ENCODE peak calls at places on chromosomes 13 and 19, in seven cellular contexts. X is GM13977, B is AG09309, Y is HFF-Myc, C is astrocyte of the spinal cord, H is tibial artery, G is left lung. V is an unnamed sample.

GRCh38 chr19:38559428-38560401 is 58.0 kb downstream of the MAP4K1 start:
- DNase-seq in X (peak), B (no peak), Y (no peak), C (no peak), H (no peak), G (no peak), V (peak)

GRCh38 chr19:31318790-31319189 is 30.4 kb downstream of the TSHZ3 start:
- DNase-seq in X (no peak), B (no peak), Y (no peak), C (no peak), H (no peak), G (no peak), V (no peak)

GRCh38 chr19:16076958-16077611 is 790 bp downstream of the TPM4 start:
- DNase-seq in X (no peak), B (no peak), Y (no peak), C (no peak), H (peak), G (peak), V (no peak)

GRCh38 chr13:65292488-65292901 is 1937.6 kb downstream of the PCDH9 start:
- DNase-seq in X (no peak), B (peak), Y (peak), C (peak), H (no peak), G (no peak), V (no peak)

GRCh38 chr19:35921012-35921411 is 12.9 kb upstream of the TYROBP start:
- DNase-seq in X (no peak), B (no peak), Y (no peak), C (no peak), H (no peak), G (peak), V (no peak)

GRCh38 chr13:95906999-95907398 is 146.2 kb downstream of the UGGT2 start:
- DNase-seq in X (no peak), B (no peak), Y (no peak), C (no peak), H (no peak), G (peak), V (no peak)

GRCh38 chr19:53942001-53942786 is 20.5 kb upstream of the CACNG8 start:
- DNase-seq in X (no peak), B (no peak), Y (no peak), C (no peak), H (no peak), G (no peak), V (no peak)

GRCh38 chr13:109884462-109884861 is 98.1 kb upstream of the IRS2 start:
- DNase-seq in X (no peak), B (no peak), Y (no peak), C (no peak), H (no peak), G (no peak), V (no peak)

GRCh38 chr13:73034901-73035300 is 23.9 kb upstream of the KLF5 start:
- DNase-seq in X (no peak), B (no peak), Y (no peak), C (no peak), H (no peak), G (no peak), V (no peak)

GRCh38 chr19:40542197-40542859 is 34.3 kb upstream of the SHKBP1 start:
- DNase-seq in X (no peak), B (no peak), Y (peak), C (no peak), H (peak), G (no peak), V (no peak)

GRCh38 chr13:74866151-74866550 is 615.8 kb downstream of the TBC1D4 start:
- DNase-seq in X (no peak), B (no peak), Y (no peak), C (no peak), H (no peak), G (no peak), V (no peak)

GRCh38 chr19:52535831-52536800 is 8.6 kb downstream of the ZNF808 start:
- DNase-seq in X (peak), B (no peak), Y (peak), C (peak), H (peak), G (peak), V (peak)

GRCh38 chr19:47417107-47417745 is 2.1 kb downstream of the MEIS3 start:
- DNase-seq in X (no peak), B (no peak), Y (no peak), C (no peak), H (no peak), G (no peak), V (no peak)

GRCh38 chr19:3366761-3367571 is 583 bp downstream of the NFIC start:
- DNase-seq in X (peak), B (no peak), Y (no peak), C (peak), H (peak), G (peak), V (no peak)

GRCh38 chr19:12778020-12778904 is 2.9 kb upstream of the HOOK2 start:
- DNase-seq in X (peak), B (no peak), Y (no peak), C (peak), H (peak), G (peak), V (peak)

GRCh38 chr19:46574533-46574932 is 26.6 kb upstream of the CALM3 start:
- DNase-seq in X (no peak), B (no peak), Y (no peak), C (no peak), H (no peak), G (no peak), V (no peak)

GRCh38 chr13:25901460-25902376 is 150.1 kb downstream of the SHISA2 start:
- DNase-seq in X (peak), B (no peak), Y (no peak), C (peak), H (no peak), G (no peak), V (peak)

GRCh38 chr13:43377149-43377548 is 353.8 kb downstream of the DNAJC15 start:
- DNase-seq in X (no peak), B (no peak), Y (no peak), C (no peak), H (peak), G (no peak), V (no peak)

DNA sequence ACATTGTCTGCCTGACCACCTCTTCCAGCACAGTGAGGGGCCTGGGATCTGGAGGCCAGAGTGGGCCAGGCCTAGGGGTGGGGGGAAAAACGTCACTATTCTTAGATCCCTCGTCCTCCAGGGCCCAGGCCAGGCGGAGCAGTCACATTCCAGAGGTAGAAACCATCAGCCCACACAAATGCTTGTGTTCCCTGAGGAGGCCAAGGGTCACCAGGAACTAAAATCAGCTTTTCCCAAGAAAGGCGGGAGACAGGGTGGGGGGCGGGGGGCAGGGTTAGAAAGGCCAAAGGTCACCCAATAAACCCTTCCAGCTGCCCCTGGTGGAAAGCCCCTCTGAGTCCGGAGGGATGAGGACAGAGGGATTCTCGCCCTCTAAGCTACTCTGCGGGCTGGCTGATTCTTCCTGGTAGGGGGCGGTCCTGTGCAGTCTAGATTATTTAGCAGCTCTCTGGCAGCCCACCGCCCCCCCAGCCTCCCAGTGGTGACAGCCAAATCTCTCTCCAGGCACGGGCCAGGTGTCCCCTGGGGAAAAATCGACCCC is 23.5 kb upstream of the CCL25 start:
- DNase-seq in X (no peak), B (no peak), Y (no peak), C (no peak), H (no peak), G (peak), V (no peak)
- TF ChIP-seq CTCF in X (no peak), B (no peak), Y (no peak), C (no peak), H (no peak), G (no peak), V (no peak)

DNA sequence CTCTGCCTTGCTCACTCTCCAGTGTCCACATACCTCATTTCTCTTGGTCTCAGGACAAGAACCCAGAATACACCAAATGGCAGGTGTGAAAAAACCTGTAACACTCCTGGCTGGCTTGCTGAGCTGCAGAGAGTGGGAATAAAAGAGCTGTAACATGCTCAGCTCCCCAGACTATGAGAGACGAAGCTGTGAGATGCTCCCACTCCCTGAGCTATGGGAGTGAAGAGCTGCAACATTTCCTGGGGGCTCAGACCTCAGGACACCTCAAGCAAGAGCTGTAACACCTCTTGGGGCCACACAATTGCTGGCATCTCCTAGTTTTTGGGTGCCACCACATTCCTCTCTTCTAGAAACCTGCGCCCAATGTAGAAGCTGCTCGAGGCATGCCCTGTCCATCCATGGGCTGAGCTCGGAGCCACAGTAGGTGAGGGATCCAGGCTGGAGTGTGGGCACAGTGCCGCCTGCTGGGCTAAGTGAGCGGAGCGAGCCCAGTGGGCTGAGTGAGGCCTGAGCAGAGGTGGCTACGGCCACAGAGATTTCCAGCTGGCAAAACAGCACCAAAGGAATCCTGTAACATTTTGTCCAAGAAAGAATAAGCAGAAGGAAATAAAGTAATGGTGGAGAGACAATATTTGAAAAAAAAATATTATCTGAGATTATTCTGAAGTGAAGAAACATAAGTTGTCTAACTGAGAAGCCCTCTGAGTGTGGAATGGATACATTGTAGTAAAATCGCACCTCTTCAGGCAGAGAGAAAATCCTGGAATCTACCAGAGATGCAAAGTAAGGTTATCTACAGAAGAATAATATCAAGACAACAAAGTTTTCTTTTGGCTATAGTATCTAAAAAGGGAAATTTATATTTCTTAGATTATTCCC is 186.2 kb upstream of the PCDH9 start:
- DNase-seq in X (no peak), B (no peak), Y (no peak), C (peak), H (no peak), G (peak), V (peak)
- TF ChIP-seq CTCF in X (peak), B (peak), Y (peak), C (peak), H (no peak), G (no peak), V (peak)

GRCh38 chr13:58024103-58024502 is 392.6 kb downstream of the PCDH17 start:
- DNase-seq in X (no peak), B (no peak), Y (no peak), C (no peak), H (no peak), G (no peak), V (no peak)

DNA sequence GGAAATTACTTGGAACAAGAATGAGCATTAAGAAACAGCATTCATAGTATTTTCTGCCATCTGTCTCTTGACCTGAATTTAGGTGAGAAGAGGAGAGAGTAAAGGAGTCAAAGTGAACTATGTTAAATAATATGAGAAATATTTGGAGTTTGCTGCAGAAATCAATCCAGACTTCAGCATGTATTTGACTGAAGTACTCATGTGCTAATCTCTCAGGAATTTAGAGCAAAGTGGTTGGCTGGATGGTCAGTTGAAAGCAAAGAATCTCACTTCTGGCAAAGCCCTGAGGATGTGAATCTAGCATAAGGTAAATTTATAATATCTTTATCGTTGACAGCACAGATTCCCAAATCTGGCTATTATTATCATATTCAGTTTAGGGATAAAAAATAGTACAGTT is 394.3 kb downstream of the PCDH17 start:
- DNase-seq in X (no peak), B (no peak), Y (no peak), C (no peak), H (no peak), G (no peak), V (no peak)
- TF ChIP-seq CTCF in X (no peak), B (no peak), Y (no peak), C (no peak), H (no peak), G (no peak), V (no peak)

GRCh38 chr13:91042870-91043269 is 304.6 kb upstream of the MIR17HG start:
- DNase-seq in X (no peak), B (no peak), Y (no peak), C (no peak), H (no peak), G (no peak), V (no peak)

GRCh38 chr13:91046715-91047327 is 300.7 kb upstream of the MIR17HG start:
- DNase-seq in X (no peak), B (no peak), Y (no peak), C (no peak), H (no peak), G (no peak), V (no peak)

GRCh38 chr13:91045351-91046034 is 302.0 kb upstream of the MIR17HG start:
- DNase-seq in X (peak), B (no peak), Y (no peak), C (peak), H (no peak), G (no peak), V (peak)
- TF ChIP-seq CTCF in X (peak), B (no peak), Y (no peak), C (peak), H (no peak), G (no peak), V (peak)

GRCh38 chr19:42693760-42694350 is 46.4 kb downstream of the PSG3 start:
- DNase-seq in X (peak), B (no peak), Y (peak), C (peak), H (no peak), G (no peak), V (peak)
- TF ChIP-seq CTCF in X (peak), B (peak), Y (peak), C (peak), H (no peak), G (no peak), V (peak)

DNA sequence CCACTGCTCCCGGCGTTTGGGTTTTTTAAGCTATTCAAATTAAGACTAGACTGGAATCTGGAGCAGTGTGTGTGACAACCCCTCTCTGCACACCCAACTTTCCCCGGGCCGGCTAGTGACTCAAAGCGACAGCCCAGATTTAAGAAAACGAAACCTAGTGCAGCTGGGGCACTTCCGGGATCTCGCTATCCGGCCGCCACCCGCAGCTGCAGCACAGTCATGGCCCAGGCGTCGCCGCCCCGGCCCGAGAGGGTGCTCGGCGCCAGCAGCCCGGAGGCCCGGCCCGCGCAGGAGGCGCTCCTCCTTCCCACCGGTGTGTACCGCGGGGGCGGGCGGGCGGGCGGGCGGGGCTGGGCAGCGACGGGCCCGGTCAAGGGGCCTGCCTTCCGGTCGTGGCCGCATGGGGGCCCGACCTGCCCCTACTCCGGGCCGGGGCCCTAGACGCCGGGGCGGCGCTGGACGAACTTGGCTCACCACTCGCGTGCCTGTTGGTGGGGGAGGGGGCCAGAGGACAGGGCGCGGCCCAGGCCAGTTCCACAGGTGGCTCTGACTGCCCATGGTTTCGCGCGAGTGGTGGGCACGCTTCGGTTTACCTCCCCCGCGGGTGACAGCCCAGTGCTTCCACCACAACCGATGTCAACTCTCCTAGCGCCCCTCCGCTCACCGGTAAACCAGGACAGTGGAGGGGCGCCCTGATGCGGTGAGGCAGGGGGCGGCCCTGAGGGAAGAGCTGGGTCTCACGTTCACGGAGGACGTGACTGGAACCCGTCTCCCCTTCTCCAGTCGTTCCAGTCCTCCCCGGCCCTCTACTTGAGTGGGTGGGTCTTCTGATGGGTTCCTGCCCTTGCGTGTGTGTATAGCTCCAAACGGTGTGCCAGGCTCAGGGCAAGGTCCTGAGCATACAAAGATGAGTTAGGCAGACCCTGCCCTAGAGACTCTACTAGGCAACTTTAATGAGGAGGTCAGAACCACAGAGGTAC is at the start of gene PHF11:
- DNase-seq in X (peak), B (no peak), Y (peak), C (peak), H (peak), G (peak), V (peak)
- TF ChIP-seq CTCF in X (no peak), B (peak), Y (no peak), C (no peak), H (no peak), G (no peak), V (no peak)

GRCh38 chr13:29494520-29494919 is 101.0 kb downstream of the SLC7A1 start:
- DNase-seq in X (no peak), B (no peak), Y (no peak), C (no peak), H (no peak), G (no peak), V (no peak)

GRCh38 chr13:29490561-29490960 is 104.9 kb downstream of the SLC7A1 start:
- DNase-seq in X (no peak), B (no peak), Y (no peak), C (no peak), H (no peak), G (no peak), V (no peak)

GRCh38 chr13:29491248-29491647 is 104.2 kb downstream of the SLC7A1 start:
- DNase-seq in X (no peak), B (no peak), Y (no peak), C (no peak), H (no peak), G (no peak), V (no peak)

GRCh38 chr13:29496241-29496712 is 99.2 kb downstream of the SLC7A1 start:
- DNase-seq in X (no peak), B (no peak), Y (no peak), C (no peak), H (no peak), G (no peak), V (peak)

DNA sequence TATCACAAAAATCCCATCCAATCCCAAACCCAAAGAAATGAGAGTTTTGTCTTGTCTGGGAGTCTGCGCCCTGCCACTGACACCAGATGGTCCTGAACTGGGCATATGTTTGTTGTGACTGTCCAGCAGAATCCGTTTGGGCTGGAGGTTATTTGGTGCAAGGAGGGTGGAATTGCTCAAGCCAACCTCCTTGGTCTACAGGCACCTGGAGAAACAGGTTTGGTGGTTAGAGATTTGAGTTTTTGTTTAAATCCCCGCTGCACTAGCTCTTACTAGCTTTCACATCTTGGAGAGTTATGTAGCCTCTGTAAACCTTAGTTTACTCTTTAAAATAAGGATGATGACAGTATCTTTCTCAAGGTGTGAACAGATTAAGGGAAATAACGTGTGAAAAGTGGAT is 101.7 kb downstream of the SLC7A1 start:
- DNase-seq in X (no peak), B (no peak), Y (no peak), C (no peak), H (no peak), G (no peak), V (no peak)
- TF ChIP-seq CTCF in X (no peak), B (no peak), Y (no peak), C (no peak), H (no peak), G (no peak), V (no peak)

GRCh38 chr13:49908637-49909036 is 27.5 kb downstream of the SPRYD7 start:
- DNase-seq in X (no peak), B (no peak), Y (no peak), C (no peak), H (no peak), G (no peak), V (no peak)
- TF ChIP-seq CTCF in X (no peak), B (no peak), Y (peak), C (no peak), H (no peak), G (no peak), V (no peak)

GRCh38 chr19:56258272-56258671 is 14.3 kb upstream of the EDDM13 start:
- DNase-seq in X (no peak), B (no peak), Y (no peak), C (no peak), H (no peak), G (no peak), V (no peak)

GRCh38 chr19:56252699-56253422 is 19.7 kb upstream of the EDDM13 start:
- DNase-seq in X (peak), B (peak), Y (peak), C (peak), H (peak), G (peak), V (peak)

GRCh38 chr19:56253737-56254136 is 18.8 kb upstream of the EDDM13 start:
- DNase-seq in X (peak), B (peak), Y (peak), C (peak), H (no peak), G (no peak), V (peak)
- TF ChIP-seq CTCF in X (peak), B (peak), Y (no peak), C (peak), H (peak), G (peak), V (peak)